ENCODE peak calls at places on chromosomes 1 and 21, in six cellular contexts. L is occipital lobe, P is RCC 7860, K is dermis microvascular lymphatic vessel endothelial cell, V is NCI-H2171 treated with DMSO at 0.1 percent for 48 hours, Z is esophagus squamous epithelium. H is an unnamed sample.

GRCh38 chr1:35594005-35594760 is 21.1 kb downstream of the TFAP2E start:
- DNase-seq in L (no peak), P (no peak), K (no peak), V (no peak), Z (no peak), H (no peak)

GRCh38 chr1:167825419-167826079 is 88.4 kb downstream of the ADCY10 start:
- DNase-seq in L (no peak), P (no peak), K (no peak), V (peak), Z (no peak), H (no peak)

GRCh38 chr1:222283147-222283768 is 264.6 kb downstream of the HHIPL2 start:
- DNase-seq in L (no peak), P (no peak), K (no peak), V (no peak), Z (no peak), H (peak)

GRCh38 chr1:45196863-45197262 is 9.5 kb downstream of the ZSWIM5 start:
- DNase-seq in L (no peak), P (no peak), K (no peak), V (no peak), Z (no peak), H (no peak)

GRCh38 chr1:11707621-11708276 is 16.2 kb downstream of the DRAXIN start:
- DNase-seq in L (no peak), P (no peak), K (no peak), V (peak), Z (no peak), H (no peak)

GRCh38 chr1:200346744-200347143 is 63.1 kb downstream of the ZNF281 start:
- DNase-seq in L (no peak), P (no peak), K (no peak), V (no peak), Z (no peak), H (no peak)

GRCh38 chr21:43369124-43369523 is 57.8 kb downstream of the SIK1 start:
- DNase-seq in L (peak), P (peak), K (no peak), V (no peak), Z (no peak), H (peak)

GRCh38 chr1:54112969-54113368 is 39.8 kb downstream of the CDCP2 start:
- DNase-seq in L (no peak), P (no peak), K (no peak), V (no peak), Z (no peak), H (no peak)

GRCh38 chr1:234696986-234697385 is 87.0 kb upstream of the IRF2BP2 start:
- DNase-seq in L (no peak), P (no peak), K (no peak), V (no peak), Z (no peak), H (peak)

GRCh38 chr1:156486421-156487344 is 13.9 kb downstream of the MEF2D start:
- DNase-seq in L (peak), P (no peak), K (no peak), V (no peak), Z (no peak), H (no peak)

GRCh38 chr1:53122194-53122846 is 20.1 kb downstream of the SLC1A7 start:
- DNase-seq in L (no peak), P (no peak), K (no peak), V (peak), Z (no peak), H (peak)